ENCODE peak calls at places on chromosomes 6 and 20, in nine cellular contexts. X is PC-9, N is progenitor cell of endocrine pancreas, E is activated B cell treated with CpG ODN at 0.5 μM for 24 hours, B is sigmoid colon, P is cardiac muscle cell, Z is PC-3, R is fibroblast of villous mesenchyme, T is Panc1. M is an unnamed sample.

GRCh38 chr6:117829594-117830319 is 77.3 kb upstream of the SLC35F1 start:
- DNase-seq in X (peak; percentile 7), N (peak; percentile 51), E (no peak), B (no peak), P (peak; percentile 20), Z (peak; percentile 47), R (peak; percentile 10), T (no peak), M (peak; percentile 33)

GRCh38 chr6:143759666-143760065 is 81.9 kb downstream of the PHACTR2 start:
- DNase-seq in X (no peak), N (no peak), E (no peak), B (no peak), P (peak; percentile 25), Z (no peak), R (peak; percentile 31), T (no peak), M (no peak)

GRCh38 chr6:40960784-40961430 is 78.1 kb downstream of the UNC5CL start:
- DNase-seq in X (no peak), N (no peak), E (no peak), B (no peak), P (no peak), Z (peak; percentile 87), R (no peak), T (no peak), M (no peak)

GRCh38 chr6:26031151-26031594 is 56.1 kb upstream of the HFE start:
- DNase-seq in X (no peak), N (no peak), E (no peak), B (no peak), P (no peak), Z (peak; percentile 50), R (no peak), T (no peak), M (no peak)

GRCh38 chr20:5181955-5182354 is 55.1 kb downstream of the CDS2 start:
- DNase-seq in X (no peak), N (no peak), E (no peak), B (no peak), P (peak; percentile 47), Z (peak; percentile 53), R (peak; percentile 69), T (no peak), M (no peak)

GRCh38 chr20:43938932-43939761 is 24.5 kb downstream of the TOX2 start:
- DNase-seq in X (peak; percentile 91), N (no peak), E (no peak), B (peak; percentile 76), P (peak; percentile 100), Z (peak; percentile 99), R (peak; percentile 100), T (peak; percentile 81), M (peak; percentile 79)

GRCh38 chr6:69973763-69974162 is 107.4 kb downstream of the COL19A1 start:
- DNase-seq in X (no peak), N (no peak), E (no peak), B (no peak), P (no peak), Z (no peak), R (no peak), T (no peak), M (no peak)

GRCh38 chr6:151349651-151350270 is 41.6 kb downstream of the ZBTB2 start:
- DNase-seq in X (no peak), N (no peak), E (no peak), B (no peak), P (no peak), Z (no peak), R (no peak), T (no peak), M (no peak)

GRCh38 chr6:84774174-84775158 is 10.1 kb upstream of the TBX18 start:
- DNase-seq in X (peak; percentile 41), N (peak; percentile 52), E (no peak), B (no peak), P (peak; percentile 84), Z (no peak), R (peak; percentile 37), T (no peak), M (peak; percentile 93)

GRCh38 chr6:56699066-56699654 is 56.5 kb upstream of the DST start:
- DNase-seq in X (no peak), N (no peak), E (no peak), B (no peak), P (peak; percentile 60), Z (peak; percentile 73), R (peak; percentile 57), T (no peak), M (no peak)

GRCh38 chr6:140846518-140847277 is 1286.0 kb upstream of the GJE1 start:
- DNase-seq in X (no peak), N (no peak), E (no peak), B (no peak), P (peak; percentile 16), Z (peak; percentile 78), R (peak; percentile 57), T (no peak), M (no peak)

GRCh38 chr6:17396256-17396655 is 2.9 kb downstream of the CAP2 start:
- DNase-seq in X (no peak), N (no peak), E (no peak), B (no peak), P (no peak), Z (no peak), R (no peak), T (no peak), M (no peak)

GRCh38 chr6:17394192-17394611 is 807 bp downstream of the CAP2 start:
- DNase-seq in X (peak; percentile 75), N (peak; percentile 48), E (no peak), B (peak; percentile 76), P (peak; percentile 58), Z (peak; percentile 89), R (peak; percentile 61), T (no peak), M (peak; percentile 52)

GRCh38 chr6:17395112-17395511 is 1.7 kb downstream of the CAP2 start:
- DNase-seq in X (no peak), N (no peak), E (no peak), B (no peak), P (no peak), Z (peak; percentile 14), R (no peak), T (no peak), M (no peak)

GRCh38 chr6:17392978-17393334 is 439 bp upstream of the CAP2 start:
- DNase-seq in X (no peak), N (no peak), E (no peak), B (no peak), P (no peak), Z (peak; percentile 7), R (no peak), T (no peak), M (no peak)

DNA sequence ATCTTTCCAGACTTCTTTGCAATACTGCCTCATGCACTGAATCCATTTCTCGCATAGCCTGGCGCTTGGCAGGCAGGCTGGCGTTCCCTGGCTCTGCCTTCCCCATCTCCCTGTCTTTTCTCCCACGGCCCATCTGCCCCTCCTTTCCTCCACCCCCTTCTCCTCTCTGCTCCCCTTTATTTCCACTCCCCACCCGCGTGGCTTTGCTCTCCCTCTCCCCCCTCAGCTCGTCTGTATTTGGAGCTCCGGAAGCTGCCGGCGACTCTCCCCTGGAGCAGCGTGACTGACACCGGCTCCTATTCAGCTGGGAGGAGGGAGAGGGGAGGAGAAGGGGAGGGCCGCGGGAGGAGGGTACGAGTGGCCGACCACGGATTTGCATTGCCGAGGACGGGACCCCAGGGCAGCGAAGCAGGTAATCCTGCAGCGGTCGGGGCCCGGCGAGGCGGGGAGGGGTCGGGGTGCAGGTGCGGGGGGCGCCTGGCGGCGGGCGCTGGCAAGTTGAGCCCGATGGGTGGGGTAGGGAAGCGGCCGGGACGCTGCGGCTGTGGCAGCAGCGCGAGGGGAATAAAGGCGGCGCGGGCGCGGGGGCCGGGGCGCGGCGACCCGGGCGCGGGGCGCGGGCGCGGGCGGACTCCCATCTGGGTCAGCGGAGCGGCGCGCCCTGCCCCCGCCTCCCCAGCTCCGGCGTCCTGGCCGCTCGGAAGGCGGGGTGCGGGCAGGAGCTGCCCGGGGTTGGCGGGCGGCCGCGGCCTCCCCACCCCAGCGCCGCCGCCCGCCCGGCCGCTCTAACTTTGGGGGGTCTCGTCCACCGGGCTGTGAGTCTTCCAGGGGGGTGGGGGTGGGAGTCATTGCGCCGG is at the start of gene CAP2:
- DNase-seq in X (peak; percentile 74), N (peak; percentile 66), E (no peak), B (peak; percentile 93), P (peak; percentile 44), Z (peak; percentile 74), R (peak; percentile 45), T (no peak), M (peak; percentile 49)
- TF ChIP-seq CTCF in X (no peak), N (no peak), E (no peak), B (no peak), P (no peak), Z (no peak), R (no peak), T (no peak), M (no peak)

DNA sequence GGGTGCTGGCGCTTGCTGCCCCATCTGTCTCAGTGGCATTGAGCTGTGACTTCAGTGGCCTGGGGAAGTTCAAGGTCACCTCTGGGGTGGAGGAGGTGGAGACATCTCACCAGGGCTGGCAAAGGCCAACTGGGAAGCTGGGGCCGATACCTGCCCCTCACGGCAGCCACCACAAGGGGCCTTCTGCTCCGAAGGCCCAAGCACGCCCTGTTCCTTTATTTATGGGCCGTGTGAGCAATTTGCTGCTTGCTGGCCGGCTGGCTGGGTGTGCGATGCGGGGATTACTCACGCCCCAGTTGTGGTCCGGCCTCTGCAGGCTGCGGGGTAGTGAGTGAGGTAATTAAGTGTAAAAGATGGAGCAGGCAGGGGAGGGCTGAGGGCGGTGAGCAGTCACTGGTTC is 13.2 kb upstream of the SCRT2 start:
- DNase-seq in X (no peak), N (no peak), E (no peak), B (no peak), P (no peak), Z (no peak), R (no peak), T (no peak), M (no peak)
- TF ChIP-seq CTCF in X (no peak), N (peak; percentile 40), E (no peak), B (no peak), P (no peak), Z (no peak), R (no peak), T (no peak), M (no peak)

DNA sequence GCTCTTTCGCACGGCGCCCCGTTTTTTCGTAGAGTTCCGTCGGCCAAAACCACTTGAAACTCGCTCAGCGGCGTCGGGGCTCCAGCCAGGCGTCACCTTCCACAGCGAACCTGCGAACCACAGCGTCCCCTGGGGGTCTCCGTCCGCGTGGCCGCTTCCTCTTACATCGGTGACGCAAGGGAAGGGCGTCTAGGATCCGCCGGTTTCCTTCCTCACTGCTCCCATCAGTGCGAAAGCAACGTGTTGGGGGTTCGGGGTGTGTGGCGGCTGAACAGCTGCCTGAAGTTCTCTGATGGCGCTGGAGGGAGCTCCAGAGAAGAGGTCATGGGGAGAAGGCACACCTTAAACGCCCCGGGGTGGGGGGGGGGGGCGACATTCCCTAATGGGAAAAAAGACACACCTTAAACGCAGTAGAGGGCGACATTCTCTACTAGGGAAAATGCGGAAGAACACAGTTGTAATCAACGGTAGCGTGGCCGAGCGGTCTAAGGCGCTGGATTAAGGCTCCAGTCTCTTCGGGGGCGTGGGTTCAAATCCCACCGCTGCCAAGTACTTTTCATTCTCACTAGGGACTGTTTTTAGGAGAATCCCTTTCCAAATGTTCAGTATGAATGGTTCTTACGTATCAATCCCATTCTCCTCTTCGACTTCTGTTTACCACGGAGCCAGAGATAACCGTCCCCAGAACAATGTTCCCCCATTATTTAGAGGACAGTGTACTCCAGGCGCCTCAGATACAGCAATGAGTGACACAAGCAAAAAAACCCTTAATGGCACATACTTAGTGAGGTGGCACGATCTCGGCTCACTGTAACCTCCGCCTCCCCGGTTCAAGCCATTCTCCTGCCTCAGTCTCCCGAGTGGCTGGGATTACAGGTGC is 16.3 kb downstream of the ZNF311 start:
- DNase-seq in X (peak; percentile 76), N (peak; percentile 58), E (peak; percentile 53), B (peak; percentile 71), P (peak; percentile 86), Z (no peak), R (peak; percentile 74), T (no peak), M (no peak)
- TF ChIP-seq CTCF in X (peak; percentile 71), N (peak; percentile 72), E (no peak), B (no peak), P (peak; percentile 64), Z (no peak), R (peak; percentile 68), T (peak; percentile 92), M (no peak)

GRCh38 chr20:14948416-14948815 is 611.0 kb upstream of the FLRT3 start:
- DNase-seq in X (no peak), N (no peak), E (no peak), B (no peak), P (no peak), Z (peak; percentile 35), R (no peak), T (no peak), M (no peak)
- TF ChIP-seq CTCF in X (no peak), N (no peak), E (no peak), B (no peak), P (no peak), Z (peak; percentile 55), R (peak; percentile 13), T (peak; percentile 6), M (no peak)